ENCODE peak calls at places on chromosome 4, in nine cellular contexts. One of them, this sample, is unnamed.
A peak's percentile ranks its signal among the peaks of the same experiment; 100 is the strongest.

GRCh38 chr4:15162046-15162445 is 159.8 kb downstream of the CPEB2 start:
- DNase-seq in left ventricle myocardium inferior: no peak
- DNase-seq in foreskin fibroblast: no peak
- DNase-seq in PC-3: no peak
- DNase-seq in left lung: no peak
- DNase-seq in PC-9: no peak
- DNase-seq in cardiac muscle cell: no peak
- DNase-seq in CD8-positive, alpha-beta T cell: no peak
- DNase-seq in AG04450: no peak
- DNase-seq in this sample: no peak

GRCh38 chr4:8727546-8728510 is 135.3 kb downstream of the CPZ start:
- DNase-seq in PC-3: no peak
- DNase-seq in foreskin fibroblast: no peak
- DNase-seq in CD8-positive, alpha-beta T cell: no peak
- DNase-seq in AG04450: no peak
- DNase-seq in cardiac muscle cell: no peak
- DNase-seq in left lung: peak; percentile 75
- DNase-seq in PC-9: no peak
- DNase-seq in left ventricle myocardium inferior: no peak
- DNase-seq in this sample: peak; percentile 35

GRCh38 chr4:147843162-147843561 is 111.3 kb downstream of the ARHGAP10 start:
- DNase-seq in left ventricle myocardium inferior: no peak
- DNase-seq in PC-9: no peak
- DNase-seq in left lung: no peak
- DNase-seq in AG04450: no peak
- DNase-seq in cardiac muscle cell: no peak
- DNase-seq in PC-3: peak; percentile 52
- DNase-seq in foreskin fibroblast: no peak
- DNase-seq in CD8-positive, alpha-beta T cell: no peak
- DNase-seq in this sample: no peak

GRCh38 chr4:108900018-108900417 is 137.2 kb upstream of the ETNPPL start:
- DNase-seq in AG04450: no peak
- DNase-seq in left lung: no peak
- DNase-seq in left ventricle myocardium inferior: no peak
- DNase-seq in PC-3: no peak
- DNase-seq in PC-9: no peak
- DNase-seq in foreskin fibroblast: no peak
- DNase-seq in cardiac muscle cell: peak; percentile 66
- DNase-seq in CD8-positive, alpha-beta T cell: no peak
- DNase-seq in this sample: no peak

GRCh38 chr4:183905081-183905592 is at the start of gene STOX2:
- DNase-seq in left lung: peak; percentile 90
- DNase-seq in CD8-positive, alpha-beta T cell: no peak
- DNase-seq in PC-9: no peak
- DNase-seq in AG04450: no peak
- DNase-seq in PC-3: peak; percentile 58
- DNase-seq in cardiac muscle cell: peak; percentile 93
- DNase-seq in left ventricle myocardium inferior: peak; percentile 86
- DNase-seq in foreskin fibroblast: peak; percentile 45
- DNase-seq in this sample: peak; percentile 64

GRCh38 chr4:58214376-58214775 is 1104.2 kb upstream of the IGFBP7 start:
- DNase-seq in cardiac muscle cell: no peak
- DNase-seq in PC-3: no peak
- DNase-seq in foreskin fibroblast: no peak
- DNase-seq in PC-9: no peak
- DNase-seq in left ventricle myocardium inferior: no peak
- DNase-seq in AG04450: no peak
- DNase-seq in left lung: no peak
- DNase-seq in CD8-positive, alpha-beta T cell: no peak
- DNase-seq in this sample: no peak

GRCh38 chr4:175531405-175532091 is 280.5 kb downstream of the GPM6A start:
- DNase-seq in foreskin fibroblast: peak; percentile 55
- DNase-seq in cardiac muscle cell: no peak
- DNase-seq in left ventricle myocardium inferior: no peak
- DNase-seq in PC-9: no peak
- DNase-seq in AG04450: peak; percentile 3
- DNase-seq in left lung: no peak
- DNase-seq in CD8-positive, alpha-beta T cell: no peak
- DNase-seq in PC-3: peak; percentile 77
- DNase-seq in this sample: no peak

GRCh38 chr4:60682901-60683300 is 517.2 kb upstream of the ADGRL3 start:
- DNase-seq in foreskin fibroblast: peak; percentile 59
- DNase-seq in PC-3: peak; percentile 65
- DNase-seq in PC-9: no peak
- DNase-seq in cardiac muscle cell: no peak
- DNase-seq in CD8-positive, alpha-beta T cell: no peak
- DNase-seq in left lung: no peak
- DNase-seq in AG04450: peak; percentile 4
- DNase-seq in left ventricle myocardium inferior: no peak
- DNase-seq in this sample: no peak

GRCh38 chr4:156954598-156954997 is 17.0 kb downstream of the PDGFC start:
- DNase-seq in PC-9: no peak
- DNase-seq in foreskin fibroblast: peak; percentile 47
- DNase-seq in left ventricle myocardium inferior: no peak
- DNase-seq in AG04450: no peak
- DNase-seq in left lung: no peak
- DNase-seq in cardiac muscle cell: no peak
- DNase-seq in PC-3: no peak
- DNase-seq in CD8-positive, alpha-beta T cell: no peak
- DNase-seq in this sample: no peak

GRCh38 chr4:188551156-188551555 is 411.9 kb downstream of the TRIML1 start:
- DNase-seq in left lung: no peak
- DNase-seq in CD8-positive, alpha-beta T cell: no peak
- DNase-seq in left ventricle myocardium inferior: no peak
- DNase-seq in cardiac muscle cell: no peak
- DNase-seq in PC-3: no peak
- DNase-seq in PC-9: no peak
- DNase-seq in foreskin fibroblast: no peak
- DNase-seq in AG04450: no peak
- DNase-seq in this sample: no peak

GRCh38 chr4:139853309-139853708 is 187.7 kb downstream of the MGST2 start:
- DNase-seq in CD8-positive, alpha-beta T cell: no peak
- DNase-seq in AG04450: no peak
- DNase-seq in left ventricle myocardium inferior: no peak
- DNase-seq in left lung: no peak
- DNase-seq in cardiac muscle cell: no peak
- DNase-seq in PC-3: no peak
- DNase-seq in PC-9: no peak
- DNase-seq in foreskin fibroblast: no peak
- DNase-seq in this sample: no peak

GRCh38 chr4:183876268-183876934 is 28.7 kb upstream of the STOX2 start:
- DNase-seq in left lung: peak; percentile 84
- DNase-seq in CD8-positive, alpha-beta T cell: no peak
- DNase-seq in left ventricle myocardium inferior: peak; percentile 83
- DNase-seq in foreskin fibroblast: no peak
- DNase-seq in cardiac muscle cell: no peak
- DNase-seq in PC-9: no peak
- DNase-seq in PC-3: peak; percentile 16
- DNase-seq in AG04450: peak; percentile 10
- DNase-seq in this sample: no peak

GRCh38 chr4:121597346-121597934 is 99.3 kb downstream of the ANXA5 start:
- DNase-seq in PC-3: peak; percentile 19
- DNase-seq in cardiac muscle cell: no peak
- DNase-seq in PC-9: no peak
- DNase-seq in left lung: no peak
- DNase-seq in left ventricle myocardium inferior: no peak
- DNase-seq in AG04450: no peak
- DNase-seq in CD8-positive, alpha-beta T cell: no peak
- DNase-seq in foreskin fibroblast: peak; percentile 56
- DNase-seq in this sample: no peak

GRCh38 chr4:6112606-6113290 is 87.6 kb downstream of the JAKMIP1 start:
- DNase-seq in left ventricle myocardium inferior: no peak
- DNase-seq in PC-9: no peak
- DNase-seq in PC-3: no peak
- DNase-seq in AG04450: no peak
- DNase-seq in CD8-positive, alpha-beta T cell: no peak
- DNase-seq in foreskin fibroblast: no peak
- DNase-seq in left lung: no peak
- DNase-seq in cardiac muscle cell: no peak
- DNase-seq in this sample: peak; percentile 31

GRCh38 chr4:24032371-24032989 is 142.6 kb upstream of the PPARGC1A start:
- DNase-seq in foreskin fibroblast: no peak
- DNase-seq in AG04450: no peak
- DNase-seq in PC-3: no peak
- DNase-seq in PC-9: no peak
- DNase-seq in left ventricle myocardium inferior: no peak
- DNase-seq in cardiac muscle cell: peak; percentile 23
- DNase-seq in left lung: no peak
- DNase-seq in CD8-positive, alpha-beta T cell: no peak
- DNase-seq in this sample: no peak
- TF ChIP-seq CTCF in foreskin fibroblast: no peak
- TF ChIP-seq CTCF in AG04450: peak; percentile 11
- TF ChIP-seq CTCF in PC-3: no peak
- TF ChIP-seq CTCF in PC-9: no peak
- TF ChIP-seq CTCF in left ventricle myocardium inferior: peak; percentile 57
- TF ChIP-seq CTCF in cardiac muscle cell: peak; percentile 36
- TF ChIP-seq CTCF in left lung: no peak
- TF ChIP-seq CTCF in CD8-positive, alpha-beta T cell: no peak
- TF ChIP-seq CTCF in this sample: no peak

GRCh38 chr4:40916880-40917279 is 167.1 kb downstream of the NSUN7 start:
- DNase-seq in left ventricle myocardium inferior: peak; percentile 38
- DNase-seq in cardiac muscle cell: peak; percentile 67
- DNase-seq in PC-9: no peak
- DNase-seq in foreskin fibroblast: no peak
- DNase-seq in CD8-positive, alpha-beta T cell: no peak
- DNase-seq in PC-3: peak; percentile 23
- DNase-seq in AG04450: no peak
- DNase-seq in left lung: no peak
- DNase-seq in this sample: no peak
- TF ChIP-seq CTCF in left ventricle myocardium inferior: peak; percentile 48
- TF ChIP-seq CTCF in cardiac muscle cell: peak; percentile 39
- TF ChIP-seq CTCF in PC-9: peak; percentile 49
- TF ChIP-seq CTCF in foreskin fibroblast: peak; percentile 41
- TF ChIP-seq CTCF in CD8-positive, alpha-beta T cell: no peak
- TF ChIP-seq CTCF in PC-3: peak; percentile 48
- TF ChIP-seq CTCF in AG04450: peak; percentile 23
- TF ChIP-seq CTCF in left lung: peak; percentile 29
- TF ChIP-seq CTCF in this sample: peak; percentile 33

DNA sequence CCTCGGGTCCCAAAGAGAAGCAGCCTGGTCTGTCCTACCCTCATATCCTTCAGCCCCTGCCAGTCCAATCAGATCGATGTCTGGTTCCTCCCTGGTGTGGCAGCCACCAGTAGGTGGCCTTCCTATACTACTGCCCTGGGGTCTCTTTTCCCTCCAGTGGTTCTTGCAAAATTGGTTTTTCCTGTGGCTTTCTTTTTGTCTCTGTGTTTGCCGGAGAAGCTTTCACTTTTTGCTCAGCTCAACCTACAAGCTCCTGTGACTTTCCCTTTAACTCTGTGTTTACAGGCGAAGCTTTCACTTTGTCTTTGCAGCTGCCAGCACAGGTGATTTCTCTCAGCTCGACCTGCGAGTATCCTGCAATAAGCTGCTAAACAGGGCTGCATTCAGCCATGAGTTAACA is 46.8 kb downstream of the UGT2A3 start:
- DNase-seq in cardiac muscle cell: no peak
- DNase-seq in left ventricle myocardium inferior: no peak
- DNase-seq in left lung: no peak
- DNase-seq in foreskin fibroblast: no peak
- DNase-seq in CD8-positive, alpha-beta T cell: no peak
- DNase-seq in PC-3: peak; percentile 39
- DNase-seq in AG04450: no peak
- DNase-seq in PC-9: no peak
- DNase-seq in this sample: no peak
- TF ChIP-seq CTCF in cardiac muscle cell: no peak
- TF ChIP-seq CTCF in left ventricle myocardium inferior: no peak
- TF ChIP-seq CTCF in left lung: no peak
- TF ChIP-seq CTCF in foreskin fibroblast: no peak
- TF ChIP-seq CTCF in CD8-positive, alpha-beta T cell: no peak
- TF ChIP-seq CTCF in PC-3: peak; percentile 60
- TF ChIP-seq CTCF in AG04450: peak; percentile 33
- TF ChIP-seq CTCF in PC-9: no peak
- TF ChIP-seq CTCF in this sample: no peak

DNA sequence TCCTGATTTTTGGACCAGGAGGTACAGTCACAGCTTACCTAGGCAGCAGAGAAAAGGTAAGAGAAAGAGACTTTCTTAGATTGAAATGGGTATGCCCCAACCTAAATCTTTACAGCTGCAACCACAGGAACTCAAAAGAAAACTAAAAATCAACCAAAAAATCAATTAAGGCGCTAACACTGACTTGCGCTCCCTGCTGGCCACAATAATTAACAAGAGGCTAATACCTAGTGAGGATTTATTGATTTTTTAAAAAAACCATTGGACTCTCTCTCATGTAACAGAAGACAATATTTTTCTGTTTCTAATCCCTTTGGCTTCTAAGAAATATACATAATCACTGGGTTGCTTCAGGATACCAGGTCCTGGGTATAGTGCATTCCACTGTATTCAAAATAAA is 153.9 kb upstream of the TENM3 start:
- DNase-seq in cardiac muscle cell: no peak
- DNase-seq in CD8-positive, alpha-beta T cell: no peak
- DNase-seq in PC-3: peak; percentile 13
- DNase-seq in left ventricle myocardium inferior: no peak
- DNase-seq in AG04450: no peak
- DNase-seq in left lung: no peak
- DNase-seq in foreskin fibroblast: peak; percentile 28
- DNase-seq in PC-9: no peak
- DNase-seq in this sample: no peak
- TF ChIP-seq CTCF in cardiac muscle cell: no peak
- TF ChIP-seq CTCF in CD8-positive, alpha-beta T cell: no peak
- TF ChIP-seq CTCF in PC-3: peak; percentile 59
- TF ChIP-seq CTCF in left ventricle myocardium inferior: no peak
- TF ChIP-seq CTCF in AG04450: no peak
- TF ChIP-seq CTCF in left lung: no peak
- TF ChIP-seq CTCF in foreskin fibroblast: no peak
- TF ChIP-seq CTCF in PC-9: peak; percentile 50
- TF ChIP-seq CTCF in this sample: peak; percentile 18

GRCh38 chr4:56531823-56532222 is 26.2 kb downstream of the ARL9 start:
- DNase-seq in left lung: no peak
- DNase-seq in CD8-positive, alpha-beta T cell: no peak
- DNase-seq in PC-3: no peak
- DNase-seq in left ventricle myocardium inferior: no peak
- DNase-seq in cardiac muscle cell: no peak
- DNase-seq in PC-9: no peak
- DNase-seq in AG04450: no peak
- DNase-seq in foreskin fibroblast: no peak
- DNase-seq in this sample: no peak

GRCh38 chr4:56531149-56531770 is 25.7 kb downstream of the ARL9 start:
- DNase-seq in AG04450: no peak
- DNase-seq in foreskin fibroblast: peak; percentile 23
- DNase-seq in cardiac muscle cell: no peak
- DNase-seq in CD8-positive, alpha-beta T cell: no peak
- DNase-seq in PC-9: no peak
- DNase-seq in PC-3: no peak
- DNase-seq in left ventricle myocardium inferior: no peak
- DNase-seq in left lung: no peak
- DNase-seq in this sample: no peak

GRCh38 chr4:56530269-56531148 is 24.9 kb downstream of the ARL9 start:
- DNase-seq in cardiac muscle cell: peak; percentile 93
- DNase-seq in left ventricle myocardium inferior: peak; percentile 86
- DNase-seq in AG04450: peak; percentile 27
- DNase-seq in PC-3: peak; percentile 63
- DNase-seq in CD8-positive, alpha-beta T cell: peak; percentile 51
- DNase-seq in foreskin fibroblast: peak; percentile 92
- DNase-seq in left lung: peak; percentile 93
- DNase-seq in PC-9: peak; percentile 38
- DNase-seq in this sample: peak; percentile 66

GRCh38 chr4:56532239-56532638 is 26.6 kb downstream of the ARL9 start:
- DNase-seq in AG04450: no peak
- DNase-seq in CD8-positive, alpha-beta T cell: no peak
- DNase-seq in PC-9: no peak
- DNase-seq in left lung: no peak
- DNase-seq in foreskin fibroblast: no peak
- DNase-seq in PC-3: no peak
- DNase-seq in left ventricle myocardium inferior: no peak
- DNase-seq in cardiac muscle cell: no peak
- DNase-seq in this sample: no peak

GRCh38 chr4:56535915-56536314 is 30.3 kb downstream of the ARL9 start:
- DNase-seq in AG04450: no peak
- DNase-seq in foreskin fibroblast: no peak
- DNase-seq in CD8-positive, alpha-beta T cell: no peak
- DNase-seq in left lung: no peak
- DNase-seq in cardiac muscle cell: no peak
- DNase-seq in left ventricle myocardium inferior: no peak
- DNase-seq in PC-9: no peak
- DNase-seq in PC-3: no peak
- DNase-seq in this sample: no peak
- TF ChIP-seq CTCF in AG04450: no peak
- TF ChIP-seq CTCF in foreskin fibroblast: no peak
- TF ChIP-seq CTCF in CD8-positive, alpha-beta T cell: no peak
- TF ChIP-seq CTCF in left lung: no peak
- TF ChIP-seq CTCF in cardiac muscle cell: no peak
- TF ChIP-seq CTCF in left ventricle myocardium inferior: no peak
- TF ChIP-seq CTCF in PC-9: no peak
- TF ChIP-seq CTCF in PC-3: no peak
- TF ChIP-seq CTCF in this sample: no peak